ENCODE peak calls at places on chromosomes 11 and 22, in nine cellular contexts. W, T, A, K, R, J, L, F and I are unnamed samples.

GRCh38 chr11:102343789-102344188 is 3.2 kb upstream of the BIRC2 start:
- DNase-seq in A (no peak), L (no peak), R (no peak), F (no peak), J (no peak), K (no peak), T (no peak), W (no peak), I (no peak)

GRCh38 chr11:72735495-72736027 is 16.6 kb downstream of the ARAP1 start:
- DNase-seq in F (no peak), T (no peak), W (no peak), J (no peak), L (no peak), A (peak), R (peak), K (no peak), I (no peak)

GRCh38 chr22:42202048-42202447 is 68.4 kb downstream of the TCF20 start:
- DNase-seq in A (no peak), W (no peak), L (no peak), F (no peak), T (no peak), J (peak), R (no peak), K (no peak), I (no peak)

GRCh38 chr11:30665067-30665466 is 78.9 kb upstream of the MPPED2 start:
- DNase-seq in R (no peak), L (no peak), J (no peak), A (no peak), F (no peak), K (no peak), W (no peak), T (no peak), I (no peak)

GRCh38 chr22:20211409-20211996 is 56.6 kb downstream of the RTN4R start:
- DNase-seq in R (no peak), W (no peak), L (no peak), A (no peak), T (no peak), J (no peak), F (no peak), K (no peak), I (no peak)

GRCh38 chr11:75814369-75814685 is 683 bp upstream of the UVRAG start:
- DNase-seq in L (no peak), A (no peak), F (no peak), J (no peak), T (no peak), K (no peak), R (no peak), W (no peak), I (no peak)

GRCh38 chr11:35388054-35388453 is 31.3 kb downstream of the SLC1A2 start:
- DNase-seq in F (no peak), R (no peak), K (no peak), W (no peak), L (no peak), T (no peak), J (no peak), A (no peak), I (no peak)

GRCh38 chr11:134272381-134273316 is 3.5 kb upstream of the GLB1L3 start:
- DNase-seq in L (no peak), K (no peak), T (no peak), J (no peak), A (no peak), F (no peak), W (no peak), R (peak), I (peak)

GRCh38 chr11:64556044-64556720 is 34.8 kb upstream of the SLC22A12 start:
- DNase-seq in A (no peak), F (no peak), L (no peak), W (no peak), T (no peak), J (no peak), K (no peak), R (no peak), I (no peak)

GRCh38 chr22:39773976-39774539 is 119.5 kb downstream of the ENTHD1 start:
- DNase-seq in L (peak), F (no peak), R (no peak), T (peak), K (no peak), J (peak), W (peak), A (no peak), I (no peak)

GRCh38 chr22:30224161-30224857 is 22.2 kb downstream of the LIF start:
- DNase-seq in T (no peak), F (no peak), K (no peak), A (peak), J (no peak), R (peak), L (peak), W (no peak), I (no peak)

GRCh38 chr22:17171016-17171312 is 11.9 kb upstream of the HDHD5 start:
- DNase-seq in T (no peak), J (no peak), L (no peak), W (no peak), R (no peak), A (no peak), K (no peak), F (no peak), I (no peak)

GRCh38 chr11:112453601-112454577 is 193.2 kb upstream of the PLET1 start:
- DNase-seq in K (peak), R (peak), F (no peak), T (peak), L (peak), W (peak), J (peak), A (peak), I (peak)

GRCh38 chr11:76597533-76598425 is 72.8 kb downstream of the LRRC32 start:
- DNase-seq in K (peak), R (no peak), A (no peak), F (no peak), J (no peak), W (no peak), L (no peak), T (no peak), I (no peak)

GRCh38 chr22:31537019-31537535 is 40.7 kb downstream of the SFI1 start:
- DNase-seq in J (no peak), A (no peak), L (peak), K (no peak), F (no peak), W (peak), T (no peak), R (no peak), I (no peak)

GRCh38 chr11:10381730-10382129 is 73.3 kb upstream of the AMPD3 start:
- DNase-seq in J (no peak), R (no peak), W (no peak), A (no peak), L (no peak), F (no peak), K (no peak), T (no peak), I (no peak)

GRCh38 chr22:44666207-44666585 is 35.8 kb upstream of the PRR5 start:
- DNase-seq in F (no peak), W (no peak), L (no peak), R (no peak), T (no peak), K (no peak), J (no peak), A (no peak), I (no peak)

GRCh38 chr11:43925063-43925931 is 17.1 kb upstream of the C11orf96 start:
- DNase-seq in R (no peak), F (no peak), K (no peak), L (no peak), J (no peak), W (no peak), T (no peak), A (no peak), I (no peak)